ENCODE peak calls at places on chromosome 7, in nine cellular contexts. C, E, R, M, H, S, T, Y and L are unnamed samples.

GRCh38 chr7:117875566-117875965 is 2.3 kb upstream of the CTTNBP2 start:
- DNase-seq in C (no peak), E (no peak), R (no peak), M (no peak), H (no peak), S (no peak), T (no peak), Y (no peak), L (no peak)

GRCh38 chr7:113086431-113086888 is at the start of gene GPR85:
- DNase-seq in C (no peak), E (peak), R (no peak), M (peak), H (no peak), S (peak), T (no peak), Y (peak), L (no peak)

GRCh38 chr7:137656850-137657232 is 189.9 kb downstream of the DGKI start:
- DNase-seq in C (no peak), E (no peak), R (no peak), M (no peak), H (no peak), S (no peak), T (no peak), Y (no peak), L (no peak)

GRCh38 chr7:96179863-96180262 is 142.0 kb downstream of the SLC25A13 start:
- DNase-seq in C (no peak), E (no peak), R (no peak), M (no peak), H (no peak), S (no peak), T (no peak), Y (no peak), L (no peak)

GRCh38 chr7:41244246-41244645 is 458.6 kb downstream of the INHBA start:
- DNase-seq in C (no peak), E (no peak), R (no peak), M (no peak), H (no peak), S (no peak), T (no peak), Y (no peak), L (no peak)

GRCh38 chr7:70392282-70392681 is 739.7 kb upstream of the GALNT17 start:
- DNase-seq in C (no peak), E (no peak), R (no peak), M (no peak), H (no peak), S (no peak), T (no peak), Y (no peak), L (no peak)

GRCh38 chr7:158731761-158732160 is 27.2 kb upstream of the NCAPG2 start:
- DNase-seq in C (no peak), E (no peak), R (no peak), M (no peak), H (no peak), S (no peak), T (no peak), Y (no peak), L (no peak)

GRCh38 chr7:155738652-155739537 is 73.4 kb downstream of the SHH start:
- DNase-seq in C (peak), E (peak), R (no peak), M (peak), H (peak), S (peak), T (peak), Y (peak), L (peak)

GRCh38 chr7:130595986-130596385 is 72.6 kb downstream of the COPG2 start:
- DNase-seq in C (no peak), E (no peak), R (no peak), M (no peak), H (no peak), S (no peak), T (no peak), Y (no peak), L (no peak)

GRCh38 chr7:117941138-117941810 is 68.0 kb upstream of the CTTNBP2 start:
- DNase-seq in C (no peak), E (no peak), R (no peak), M (no peak), H (no peak), S (no peak), T (no peak), Y (no peak), L (no peak)

GRCh38 chr7:81604075-81604807 is 165.6 kb downstream of the HGF start:
- DNase-seq in C (no peak), E (no peak), R (no peak), M (no peak), H (no peak), S (no peak), T (no peak), Y (no peak), L (no peak)

GRCh38 chr7:42774436-42774835 is 137.4 kb downstream of the C7orf25 start:
- DNase-seq in C (no peak), E (no peak), R (no peak), M (no peak), H (no peak), S (no peak), T (no peak), Y (no peak), L (no peak)

GRCh38 chr7:125924037-125924436 is 994.4 kb upstream of the POT1 start:
- DNase-seq in C (no peak), E (no peak), R (no peak), M (no peak), H (no peak), S (no peak), T (no peak), Y (no peak), L (no peak)

GRCh38 chr7:32059289-32060045 is 10.7 kb downstream of the PDE1C start:
- DNase-seq in C (no peak), E (no peak), R (peak), M (no peak), H (no peak), S (no peak), T (no peak), Y (no peak), L (no peak)

GRCh38 chr7:42189535-42189934 is 47.5 kb downstream of the GLI3 start:
- DNase-seq in C (no peak), E (no peak), R (no peak), M (no peak), H (no peak), S (no peak), T (no peak), Y (no peak), L (no peak)

GRCh38 chr7:43480581-43480980 is 102.3 kb upstream of the STK17A start:
- DNase-seq in C (no peak), E (no peak), R (no peak), M (no peak), H (no peak), S (no peak), T (no peak), Y (no peak), L (no peak)

GRCh38 chr7:128742206-128742605 is 3.0 kb downstream of the CALU start:
- DNase-seq in C (no peak), E (no peak), R (no peak), M (no peak), H (no peak), S (no peak), T (no peak), Y (no peak), L (no peak)

GRCh38 chr7:95545007-95545615 is 51.2 kb downstream of the PDK4 start:
- DNase-seq in C (no peak), E (no peak), R (no peak), M (peak), H (no peak), S (no peak), T (peak), Y (no peak), L (no peak)

GRCh38 chr7:1677206-1678069 is 7.4 kb downstream of the ELFN1 start:
- DNase-seq in C (no peak), E (peak), R (no peak), M (no peak), H (no peak), S (no peak), T (no peak), Y (no peak), L (no peak)

GRCh38 chr7:121113288-121113687 is 124.8 kb downstream of the CPED1 start:
- DNase-seq in C (no peak), E (no peak), R (no peak), M (no peak), H (no peak), S (no peak), T (no peak), Y (no peak), L (no peak)

GRCh38 chr7:81367335-81367801 is 402.5 kb downstream of the HGF start:
- DNase-seq in C (no peak), E (no peak), R (no peak), M (no peak), H (no peak), S (no peak), T (no peak), Y (no peak), L (no peak)

GRCh38 chr7:74288034-74288881 is 949 bp upstream of the CLIP2 start:
- DNase-seq in C (no peak), E (no peak), R (no peak), M (no peak), H (no peak), S (no peak), T (no peak), Y (no peak), L (no peak)

GRCh38 chr7:151107882-151108281 is 21.6 kb downstream of the AGAP3 start:
- DNase-seq in C (no peak), E (no peak), R (no peak), M (no peak), H (no peak), S (no peak), T (no peak), Y (no peak), L (no peak)

GRCh38 chr7:151102991-151103390 is 16.7 kb downstream of the AGAP3 start:
- DNase-seq in C (no peak), E (no peak), R (no peak), M (no peak), H (no peak), S (no peak), T (no peak), Y (no peak), L (no peak)

GRCh38 chr7:151103973-151104372 is 17.7 kb downstream of the AGAP3 start:
- DNase-seq in C (no peak), E (no peak), R (no peak), M (no peak), H (no peak), S (no peak), T (no peak), Y (no peak), L (no peak)

GRCh38 chr7:151101621-151102396 is 15.5 kb downstream of the AGAP3 start:
- DNase-seq in C (no peak), E (no peak), R (no peak), M (no peak), H (no peak), S (no peak), T (no peak), Y (no peak), L (no peak)

DNA sequence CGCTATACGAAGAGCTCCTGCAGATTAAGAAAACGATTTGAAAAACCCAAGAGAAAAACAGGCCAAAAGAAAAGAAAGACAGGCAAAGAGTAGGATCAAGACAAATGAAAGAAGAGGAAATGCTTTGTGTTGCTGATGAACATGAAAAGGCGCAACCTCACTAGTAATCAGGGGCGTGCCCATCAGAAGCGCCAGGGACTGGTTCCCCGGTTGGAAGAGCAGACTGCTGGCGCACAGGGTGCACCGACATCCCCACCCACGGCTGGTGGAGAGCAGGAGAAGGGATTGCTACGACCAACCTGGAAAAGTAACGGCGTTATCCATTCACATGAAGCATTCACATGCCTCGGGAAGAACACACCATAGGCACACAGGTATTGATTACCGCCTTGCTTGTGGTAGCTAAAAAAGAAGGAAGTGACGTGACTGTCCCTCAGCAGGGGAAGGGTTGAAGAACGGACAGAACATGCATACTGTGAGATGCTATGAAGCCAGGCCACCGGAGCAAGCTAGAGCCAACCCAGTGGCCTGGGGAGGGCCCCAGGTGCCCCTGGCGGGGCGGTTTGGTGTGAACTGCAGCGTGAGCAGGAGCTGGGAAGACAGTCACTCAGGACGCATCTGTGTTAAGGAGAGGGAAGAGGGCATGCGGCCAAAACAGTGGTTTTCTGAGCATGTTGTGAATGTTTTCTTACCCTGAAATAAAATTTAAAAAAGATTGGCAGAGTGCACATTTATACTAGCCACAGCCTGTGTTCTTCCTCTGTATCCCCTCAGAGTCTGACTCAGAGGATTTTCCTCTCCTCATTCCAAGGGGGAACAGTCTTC is 18.3 kb downstream of the AGAP3 start:
- DNase-seq in C (no peak), E (no peak), R (no peak), M (no peak), H (no peak), S (no peak), T (no peak), Y (no peak), L (no peak)
- H3K27ac ChIP-seq in C (no peak), E (no peak), R (peak), M (no peak), H (no peak), S (no peak), T (no peak), Y (no peak), L (no peak)

GRCh38 chr7:12719141-12719919 is 31.9 kb downstream of the ARL4A start:
- DNase-seq in C (no peak), E (no peak), R (peak), M (no peak), H (no peak), S (no peak), T (no peak), Y (no peak), L (no peak)
- H3K27ac ChIP-seq in C (no peak), E (peak), R (peak), M (peak), H (no peak), S (no peak), T (no peak), Y (no peak), L (no peak)

GRCh38 chr7:76281006-76281705 is 21.3 kb upstream of the HSPB1 start:
- DNase-seq in C (no peak), E (no peak), R (no peak), M (no peak), H (no peak), S (no peak), T (no peak), Y (no peak), L (no peak)

GRCh38 chr7:76282344-76283253 is 19.9 kb upstream of the HSPB1 start:
- DNase-seq in C (no peak), E (no peak), R (no peak), M (no peak), H (no peak), S (no peak), T (no peak), Y (no peak), L (no peak)

GRCh38 chr7:76283254-76284159 is 19.0 kb upstream of the HSPB1 start:
- DNase-seq in C (no peak), E (no peak), R (no peak), M (no peak), H (no peak), S (no peak), T (no peak), Y (no peak), L (no peak)

GRCh38 chr7:76280408-76280807 is 22.1 kb upstream of the HSPB1 start:
- DNase-seq in C (no peak), E (no peak), R (no peak), M (no peak), H (no peak), S (no peak), T (no peak), Y (no peak), L (no peak)

GRCh38 chr7:76281706-76282343 is 20.6 kb upstream of the HSPB1 start:
- DNase-seq in C (no peak), E (no peak), R (no peak), M (no peak), H (no peak), S (no peak), T (no peak), Y (no peak), L (no peak)
- H3K27ac ChIP-seq in C (no peak), E (no peak), R (peak), M (no peak), H (no peak), S (no peak), T (no peak), Y (no peak), L (no peak)

GRCh38 chr7:134691820-134692705 is 45.4 kb downstream of the BPGM start:
- DNase-seq in C (no peak), E (no peak), R (no peak), M (no peak), H (no peak), S (no peak), T (no peak), Y (no peak), L (no peak)

GRCh38 chr7:134694299-134694698 is 47.6 kb downstream of the BPGM start:
- DNase-seq in C (no peak), E (no peak), R (no peak), M (no peak), H (no peak), S (no peak), T (no peak), Y (no peak), L (no peak)

GRCh38 chr7:134693256-134693655 is 46.6 kb downstream of the BPGM start:
- DNase-seq in C (no peak), E (no peak), R (no peak), M (no peak), H (no peak), S (peak), T (no peak), Y (no peak), L (no peak)

GRCh38 chr7:134690016-134690415 is 43.4 kb downstream of the BPGM start:
- DNase-seq in C (no peak), E (no peak), R (no peak), M (no peak), H (no peak), S (no peak), T (no peak), Y (no peak), L (no peak)

GRCh38 chr7:134690614-134691504 is 44.2 kb downstream of the BPGM start:
- DNase-seq in C (no peak), E (no peak), R (no peak), M (no peak), H (no peak), S (no peak), T (peak), Y (no peak), L (peak)
- H3K27ac ChIP-seq in C (peak), E (peak), R (peak), M (peak), H (no peak), S (no peak), T (peak), Y (no peak), L (peak)

GRCh38 chr7:152013974-152014373 is 11.5 kb upstream of the GALNT11 start:
- DNase-seq in C (no peak), E (no peak), R (no peak), M (no peak), H (no peak), S (no peak), T (no peak), Y (no peak), L (no peak)

GRCh38 chr7:152015600-152015999 is 9.9 kb upstream of the GALNT11 start:
- DNase-seq in C (no peak), E (no peak), R (no peak), M (no peak), H (no peak), S (no peak), T (no peak), Y (no peak), L (no peak)

GRCh38 chr7:152016947-152017346 is 8.5 kb upstream of the GALNT11 start:
- DNase-seq in C (no peak), E (no peak), R (no peak), M (no peak), H (no peak), S (no peak), T (no peak), Y (no peak), L (no peak)

GRCh38 chr7:152014722-152015121 is 10.8 kb upstream of the GALNT11 start:
- DNase-seq in C (no peak), E (no peak), R (no peak), M (no peak), H (no peak), S (no peak), T (no peak), Y (no peak), L (no peak)

GRCh38 chr7:152013230-152013629 is 12.2 kb upstream of the GALNT11 start:
- DNase-seq in C (no peak), E (no peak), R (no peak), M (no peak), H (no peak), S (no peak), T (no peak), Y (no peak), L (no peak)
- H3K27ac ChIP-seq in C (no peak), E (no peak), R (no peak), M (no peak), H (no peak), S (no peak), T (no peak), Y (no peak), L (no peak)

GRCh38 chr7:37920305-37920618 is 178 bp upstream of the EPDR1 start:
- DNase-seq in C (no peak), E (no peak), R (no peak), M (no peak), H (no peak), S (no peak), T (no peak), Y (peak), L (no peak)
- H3K27ac ChIP-seq in C (peak), E (peak), R (peak), M (peak), H (no peak), S (no peak), T (peak), Y (no peak), L (peak)

DNA sequence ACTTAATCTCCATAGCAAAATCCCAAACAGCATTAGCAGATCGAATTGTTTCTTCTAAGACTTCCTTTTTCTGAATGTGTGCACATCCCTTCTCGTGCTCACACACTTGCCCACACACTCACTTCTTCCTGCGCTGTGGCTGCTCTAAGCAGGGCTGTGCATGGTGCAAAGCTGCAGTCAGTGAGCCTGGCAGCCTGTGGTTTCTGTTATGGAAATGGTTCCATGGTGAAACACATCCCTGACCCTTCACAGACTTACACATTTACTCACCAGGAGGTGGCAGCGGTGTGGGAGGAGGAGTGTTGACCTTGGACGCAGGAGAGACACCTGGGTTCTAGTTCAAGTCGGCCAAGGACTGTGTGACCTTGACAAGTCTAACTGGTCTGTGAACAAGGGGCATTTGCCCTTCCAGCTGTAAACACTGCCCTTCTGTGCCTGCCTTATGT is 24.9 kb downstream of the MTURN start:
- DNase-seq in C (no peak), E (peak), R (no peak), M (peak), H (no peak), S (no peak), T (no peak), Y (no peak), L (no peak)
- H3K27ac ChIP-seq in C (peak), E (peak), R (no peak), M (peak), H (no peak), S (no peak), T (peak), Y (no peak), L (peak)

DNA sequence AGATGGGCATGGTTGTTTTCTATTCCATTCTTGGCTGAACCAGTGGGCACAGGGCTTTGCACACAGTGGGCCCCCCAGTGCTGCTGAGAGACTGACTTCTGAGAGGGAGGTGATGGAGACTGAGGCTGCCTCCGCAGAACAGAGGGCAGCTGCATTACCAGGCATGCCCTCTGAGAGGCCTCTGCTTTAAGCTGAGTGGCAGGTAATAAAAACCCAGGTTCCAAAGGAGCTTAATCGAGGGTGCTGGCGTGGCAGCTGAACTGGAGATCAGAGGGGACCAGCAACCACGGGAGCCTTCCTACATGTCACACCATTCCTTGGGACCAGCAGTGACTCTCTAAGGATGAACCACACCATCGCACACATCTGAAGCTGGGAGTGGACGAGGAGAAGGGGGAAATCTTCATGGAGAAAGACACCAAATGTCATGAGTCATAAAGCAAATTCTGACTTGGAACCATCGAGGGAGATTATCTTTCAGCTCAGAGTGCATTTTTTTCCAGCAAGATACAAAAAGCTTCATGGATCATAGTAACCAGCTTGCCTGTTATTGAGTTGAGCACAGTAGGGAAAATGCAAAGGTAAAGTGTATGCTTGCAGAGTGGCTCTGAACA is 24.6 kb downstream of the HIPK2 start:
- DNase-seq in C (no peak), E (no peak), R (peak), M (peak), H (no peak), S (no peak), T (no peak), Y (no peak), L (no peak)
- H3K27ac ChIP-seq in C (no peak), E (no peak), R (no peak), M (peak), H (no peak), S (no peak), T (no peak), Y (no peak), L (peak)